ENCODE peak calls at places on chromosome 1, in seven cellular contexts. One of them, this sample, is unnamed.

GRCh38 chr1:5835179-5835562 is 157.1 kb downstream of the NPHP4 start:
- ATAC-seq in heart right ventricle: no peak
- ATAC-seq in stimulated activated naive B cell treated with anti-CD40 and anti-IgM and Interleukin-4, amounts not matched to agents 10 μg/mL and 1 μg/mL and 100 μg/mL, for 72 hours: no peak
- ATAC-seq in psoas muscle: no peak
- ATAC-seq in activated T-cell treated with anti-CD3 and anti-CD28 coated beads, Interleukin-2, amount 50 U/mL, for 4 hours: no peak
- ATAC-seq in activated CD8-positive, alpha-beta T cell treated with anti-CD3 and anti-CD28 coated beads, Interleukin-2, amount 10 ng/mL, durations not matched to agents 7 days and 5 days: no peak
- ATAC-seq in upper lobe of left lung: no peak
- ATAC-seq in this sample: no peak

GRCh38 chr1:21869620-21870121 is 57.6 kb downstream of the LDLRAD2 start:
- ATAC-seq in heart right ventricle: peak
- ATAC-seq in upper lobe of left lung: no peak
- ATAC-seq in psoas muscle: peak
- ATAC-seq in activated CD8-positive, alpha-beta T cell treated with anti-CD3 and anti-CD28 coated beads, Interleukin-2, amount 10 ng/mL, durations not matched to agents 7 days and 5 days: no peak
- ATAC-seq in stimulated activated naive B cell treated with anti-CD40 and anti-IgM and Interleukin-4, amounts not matched to agents 10 μg/mL and 1 μg/mL and 100 μg/mL, for 72 hours: no peak
- ATAC-seq in activated T-cell treated with anti-CD3 and anti-CD28 coated beads, Interleukin-2, amount 50 U/mL, for 4 hours: no peak
- ATAC-seq in this sample: peak

GRCh38 chr1:3746389-3746783 is 5.9 kb upstream of the CCDC27 start:
- ATAC-seq in heart right ventricle: peak
- ATAC-seq in activated T-cell treated with anti-CD3 and anti-CD28 coated beads, Interleukin-2, amount 50 U/mL, for 4 hours: no peak
- ATAC-seq in activated CD8-positive, alpha-beta T cell treated with anti-CD3 and anti-CD28 coated beads, Interleukin-2, amount 10 ng/mL, durations not matched to agents 7 days and 5 days: no peak
- ATAC-seq in psoas muscle: peak
- ATAC-seq in upper lobe of left lung: no peak
- ATAC-seq in stimulated activated naive B cell treated with anti-CD40 and anti-IgM and Interleukin-4, amounts not matched to agents 10 μg/mL and 1 μg/mL and 100 μg/mL, for 72 hours: peak
- ATAC-seq in this sample: peak

GRCh38 chr1:207091185-207091906 is 2.7 kb downstream of the C4BPB start:
- ATAC-seq in psoas muscle: no peak
- ATAC-seq in activated T-cell treated with anti-CD3 and anti-CD28 coated beads, Interleukin-2, amount 50 U/mL, for 4 hours: no peak
- ATAC-seq in upper lobe of left lung: no peak
- ATAC-seq in activated CD8-positive, alpha-beta T cell treated with anti-CD3 and anti-CD28 coated beads, Interleukin-2, amount 10 ng/mL, durations not matched to agents 7 days and 5 days: no peak
- ATAC-seq in stimulated activated naive B cell treated with anti-CD40 and anti-IgM and Interleukin-4, amounts not matched to agents 10 μg/mL and 1 μg/mL and 100 μg/mL, for 72 hours: no peak
- ATAC-seq in heart right ventricle: no peak
- ATAC-seq in this sample: no peak

GRCh38 chr1:207495816-207496792 is at the start of gene CR1:
- ATAC-seq in heart right ventricle: peak
- ATAC-seq in stimulated activated naive B cell treated with anti-CD40 and anti-IgM and Interleukin-4, amounts not matched to agents 10 μg/mL and 1 μg/mL and 100 μg/mL, for 72 hours: peak
- ATAC-seq in activated T-cell treated with anti-CD3 and anti-CD28 coated beads, Interleukin-2, amount 50 U/mL, for 4 hours: peak
- ATAC-seq in activated CD8-positive, alpha-beta T cell treated with anti-CD3 and anti-CD28 coated beads, Interleukin-2, amount 10 ng/mL, durations not matched to agents 7 days and 5 days: peak
- ATAC-seq in psoas muscle: no peak
- ATAC-seq in upper lobe of left lung: peak
- ATAC-seq in this sample: peak

GRCh38 chr1:229131243-229132105 is 139.4 kb upstream of the RAB4A start:
- ATAC-seq in psoas muscle: no peak
- ATAC-seq in upper lobe of left lung: no peak
- ATAC-seq in activated T-cell treated with anti-CD3 and anti-CD28 coated beads, Interleukin-2, amount 50 U/mL, for 4 hours: no peak
- ATAC-seq in activated CD8-positive, alpha-beta T cell treated with anti-CD3 and anti-CD28 coated beads, Interleukin-2, amount 10 ng/mL, durations not matched to agents 7 days and 5 days: no peak
- ATAC-seq in heart right ventricle: no peak
- ATAC-seq in stimulated activated naive B cell treated with anti-CD40 and anti-IgM and Interleukin-4, amounts not matched to agents 10 μg/mL and 1 μg/mL and 100 μg/mL, for 72 hours: no peak
- ATAC-seq in this sample: no peak

GRCh38 chr1:8343464-8344001 is 25.6 kb downstream of the SLC45A1 start:
- ATAC-seq in stimulated activated naive B cell treated with anti-CD40 and anti-IgM and Interleukin-4, amounts not matched to agents 10 μg/mL and 1 μg/mL and 100 μg/mL, for 72 hours: no peak
- ATAC-seq in activated T-cell treated with anti-CD3 and anti-CD28 coated beads, Interleukin-2, amount 50 U/mL, for 4 hours: no peak
- ATAC-seq in heart right ventricle: peak
- ATAC-seq in psoas muscle: peak
- ATAC-seq in activated CD8-positive, alpha-beta T cell treated with anti-CD3 and anti-CD28 coated beads, Interleukin-2, amount 10 ng/mL, durations not matched to agents 7 days and 5 days: no peak
- ATAC-seq in upper lobe of left lung: peak
- ATAC-seq in this sample: peak

GRCh38 chr1:19448491-19449439 is 36.6 kb downstream of the CAPZB start:
- ATAC-seq in stimulated activated naive B cell treated with anti-CD40 and anti-IgM and Interleukin-4, amounts not matched to agents 10 μg/mL and 1 μg/mL and 100 μg/mL, for 72 hours: peak
- ATAC-seq in activated CD8-positive, alpha-beta T cell treated with anti-CD3 and anti-CD28 coated beads, Interleukin-2, amount 10 ng/mL, durations not matched to agents 7 days and 5 days: peak
- ATAC-seq in activated T-cell treated with anti-CD3 and anti-CD28 coated beads, Interleukin-2, amount 50 U/mL, for 4 hours: peak
- ATAC-seq in psoas muscle: peak
- ATAC-seq in heart right ventricle: peak
- ATAC-seq in upper lobe of left lung: peak
- ATAC-seq in this sample: peak

GRCh38 chr1:165639821-165640623 is 9.0 kb downstream of the MGST3 start:
- ATAC-seq in heart right ventricle: no peak
- ATAC-seq in psoas muscle: no peak
- ATAC-seq in activated CD8-positive, alpha-beta T cell treated with anti-CD3 and anti-CD28 coated beads, Interleukin-2, amount 10 ng/mL, durations not matched to agents 7 days and 5 days: peak
- ATAC-seq in upper lobe of left lung: no peak
- ATAC-seq in activated T-cell treated with anti-CD3 and anti-CD28 coated beads, Interleukin-2, amount 50 U/mL, for 4 hours: peak
- ATAC-seq in stimulated activated naive B cell treated with anti-CD40 and anti-IgM and Interleukin-4, amounts not matched to agents 10 μg/mL and 1 μg/mL and 100 μg/mL, for 72 hours: peak
- ATAC-seq in this sample: no peak